ENCODE peak calls at places on chromosomes 16 and 17, in seven cellular contexts. One of them, this sample, is unnamed. For H3K4me1, the result is how much of the 10 kb centered on the place peaks cover.

GRCh38 chr16:86676216-86676800 is 98.0 kb downstream of the FOXL1 start:
- DNase-seq in psoas muscle: no peak
- DNase-seq in ovary: no peak
- DNase-seq in cardiac muscle cell: no peak
- DNase-seq in CD8-positive, alpha-beta T cell: no peak
- DNase-seq in Panc1: no peak
- DNase-seq in tibial nerve: no peak
- DNase-seq in this sample: peak

GRCh38 chr17:60902399-60902798 is 224.7 kb downstream of the BCAS3 start:
- DNase-seq in psoas muscle: no peak
- DNase-seq in CD8-positive, alpha-beta T cell: no peak
- DNase-seq in Panc1: no peak
- DNase-seq in cardiac muscle cell: no peak
- DNase-seq in tibial nerve: no peak
- DNase-seq in ovary: no peak
- DNase-seq in this sample: no peak

GRCh38 chr16:74726736-74727135 is 26.1 kb upstream of the MLKL start:
- DNase-seq in Panc1: no peak
- DNase-seq in psoas muscle: no peak
- DNase-seq in CD8-positive, alpha-beta T cell: no peak
- DNase-seq in ovary: no peak
- DNase-seq in cardiac muscle cell: no peak
- DNase-seq in tibial nerve: no peak
- DNase-seq in this sample: no peak

GRCh38 chr16:11390573-11391495 is 45.6 kb downstream of the RMI2 start:
- DNase-seq in ovary: no peak
- DNase-seq in Panc1: no peak
- DNase-seq in psoas muscle: no peak
- DNase-seq in tibial nerve: no peak
- DNase-seq in cardiac muscle cell: no peak
- DNase-seq in CD8-positive, alpha-beta T cell: no peak
- DNase-seq in this sample: no peak

GRCh38 chr16:73095885-73096341 is 48.0 kb upstream of the ZFHX3 start:
- DNase-seq in ovary: no peak
- DNase-seq in tibial nerve: no peak
- DNase-seq in cardiac muscle cell: peak
- DNase-seq in CD8-positive, alpha-beta T cell: no peak
- DNase-seq in Panc1: no peak
- DNase-seq in psoas muscle: no peak
- DNase-seq in this sample: no peak

GRCh38 chr17:3917391-3917931 is 1.2 kb upstream of the P2RX1 start:
- DNase-seq in CD8-positive, alpha-beta T cell: no peak
- DNase-seq in tibial nerve: no peak
- DNase-seq in cardiac muscle cell: peak
- DNase-seq in psoas muscle: peak
- DNase-seq in Panc1: no peak
- DNase-seq in ovary: peak
- DNase-seq in this sample: no peak

GRCh38 chr17:83119987-83120864 is 40.8 kb downstream of the METRNL start:
- DNase-seq in CD8-positive, alpha-beta T cell: no peak
- DNase-seq in cardiac muscle cell: no peak
- DNase-seq in psoas muscle: no peak
- DNase-seq in tibial nerve: no peak
- DNase-seq in Panc1: no peak
- DNase-seq in ovary: no peak
- DNase-seq in this sample: peak

GRCh38 chr16:89045181-89045815 is 48.4 kb upstream of the ACSF3 start:
- DNase-seq in ovary: peak
- DNase-seq in CD8-positive, alpha-beta T cell: no peak
- DNase-seq in tibial nerve: no peak
- DNase-seq in Panc1: no peak
- DNase-seq in psoas muscle: peak
- DNase-seq in cardiac muscle cell: no peak
- DNase-seq in this sample: no peak

GRCh38 chr17:57689254-57689653 is 55.8 kb downstream of the CCDC182 start:
- DNase-seq in CD8-positive, alpha-beta T cell: no peak
- DNase-seq in tibial nerve: no peak
- DNase-seq in Panc1: no peak
- DNase-seq in ovary: no peak
- DNase-seq in psoas muscle: no peak
- DNase-seq in cardiac muscle cell: no peak
- DNase-seq in this sample: no peak

GRCh38 chr17:42898147-42898807 is 2.3 kb upstream of the G6PC1 start:
- DNase-seq in Panc1: no peak
- DNase-seq in tibial nerve: no peak
- DNase-seq in ovary: no peak
- DNase-seq in psoas muscle: no peak
- DNase-seq in CD8-positive, alpha-beta T cell: no peak
- DNase-seq in cardiac muscle cell: no peak
- DNase-seq in this sample: no peak

GRCh38 chr17:42889809-42890208 is 10.8 kb upstream of the G6PC1 start:
- DNase-seq in cardiac muscle cell: no peak
- DNase-seq in CD8-positive, alpha-beta T cell: no peak
- DNase-seq in psoas muscle: no peak
- DNase-seq in ovary: no peak
- DNase-seq in tibial nerve: no peak
- DNase-seq in Panc1: no peak
- DNase-seq in this sample: no peak

GRCh38 chr17:42894283-42895184 is 6.1 kb upstream of the G6PC1 start:
- DNase-seq in cardiac muscle cell: no peak
- DNase-seq in CD8-positive, alpha-beta T cell: no peak
- DNase-seq in ovary: no peak
- DNase-seq in psoas muscle: no peak
- DNase-seq in Panc1: no peak
- DNase-seq in tibial nerve: no peak
- DNase-seq in this sample: no peak

GRCh38 chr17:42891539-42892152 is 9.0 kb upstream of the G6PC1 start:
- DNase-seq in psoas muscle: peak
- DNase-seq in ovary: peak
- DNase-seq in Panc1: no peak
- DNase-seq in cardiac muscle cell: no peak
- DNase-seq in tibial nerve: peak
- DNase-seq in CD8-positive, alpha-beta T cell: no peak
- DNase-seq in this sample: peak

DNA sequence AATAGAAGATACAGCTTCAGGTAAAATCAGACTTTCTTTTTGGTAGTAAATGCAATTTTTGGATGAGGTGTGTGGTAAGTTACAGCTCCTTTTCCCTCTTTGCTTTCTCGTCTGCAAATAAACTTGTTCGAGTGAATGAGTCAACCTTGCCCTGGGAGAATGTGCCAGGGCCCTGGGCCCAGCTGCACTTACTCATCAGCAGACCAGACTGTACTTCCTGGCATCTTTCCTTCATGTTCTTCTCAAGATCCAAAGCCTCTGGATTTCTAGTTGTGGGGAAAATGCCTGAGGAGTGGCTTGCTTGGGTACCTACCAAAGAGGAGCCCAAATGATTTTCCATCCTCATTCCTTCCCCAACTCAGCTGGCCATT is 5.4 kb upstream of the G6PC1 start:
- DNase-seq in psoas muscle: peak
- DNase-seq in CD8-positive, alpha-beta T cell: no peak
- DNase-seq in Panc1: peak
- DNase-seq in ovary: peak
- DNase-seq in tibial nerve: peak
- DNase-seq in cardiac muscle cell: peak
- DNase-seq in this sample: peak
- H3K4me1 ChIP-seq in psoas muscle: under half
- H3K4me1 ChIP-seq in CD8-positive, alpha-beta T cell: under half
- H3K4me1 ChIP-seq in Panc1: under half
- H3K4me1 ChIP-seq in ovary: under half
- H3K4me1 ChIP-seq in tibial nerve: under half
- H3K4me1 ChIP-seq in cardiac muscle cell: under half
- H3K4me1 ChIP-seq in this sample: under half

GRCh38 chr17:79888009-79888540 is 48.8 kb upstream of the CBX4 start:
- DNase-seq in cardiac muscle cell: no peak
- DNase-seq in psoas muscle: no peak
- DNase-seq in tibial nerve: no peak
- DNase-seq in CD8-positive, alpha-beta T cell: no peak
- DNase-seq in ovary: no peak
- DNase-seq in Panc1: no peak
- DNase-seq in this sample: no peak
- TF ChIP-seq CTCF in cardiac muscle cell: no peak
- TF ChIP-seq CTCF in psoas muscle: no peak
- TF ChIP-seq CTCF in tibial nerve: no peak
- TF ChIP-seq CTCF in CD8-positive, alpha-beta T cell: no peak
- TF ChIP-seq CTCF in ovary: no peak
- TF ChIP-seq CTCF in Panc1: no peak
- TF ChIP-seq CTCF in this sample: no peak

GRCh38 chr16:85302848-85303353 is 190.6 kb upstream of the CIBAR2 start:
- DNase-seq in Panc1: no peak
- DNase-seq in ovary: no peak
- DNase-seq in cardiac muscle cell: no peak
- DNase-seq in CD8-positive, alpha-beta T cell: no peak
- DNase-seq in psoas muscle: no peak
- DNase-seq in tibial nerve: no peak
- DNase-seq in this sample: no peak
- H3K4me3 ChIP-seq in Panc1: peak
- H3K4me3 ChIP-seq in ovary: no peak
- H3K4me3 ChIP-seq in cardiac muscle cell: no peak
- H3K4me3 ChIP-seq in CD8-positive, alpha-beta T cell: no peak
- H3K4me3 ChIP-seq in psoas muscle: no peak
- H3K4me3 ChIP-seq in tibial nerve: no peak
- H3K4me3 ChIP-seq in this sample: peak

GRCh38 chr17:76695059-76695892 is 15.5 kb downstream of the MXRA7 start:
- DNase-seq in Panc1: no peak
- DNase-seq in ovary: no peak
- DNase-seq in cardiac muscle cell: no peak
- DNase-seq in psoas muscle: no peak
- DNase-seq in CD8-positive, alpha-beta T cell: no peak
- DNase-seq in tibial nerve: no peak
- DNase-seq in this sample: no peak
- H3K4me1 ChIP-seq in Panc1: under half
- H3K4me1 ChIP-seq in ovary: under half
- H3K4me1 ChIP-seq in cardiac muscle cell: under half
- H3K4me1 ChIP-seq in psoas muscle: under half
- H3K4me1 ChIP-seq in CD8-positive, alpha-beta T cell: under half
- H3K4me1 ChIP-seq in tibial nerve: under half
- H3K4me1 ChIP-seq in this sample: under half

DNA sequence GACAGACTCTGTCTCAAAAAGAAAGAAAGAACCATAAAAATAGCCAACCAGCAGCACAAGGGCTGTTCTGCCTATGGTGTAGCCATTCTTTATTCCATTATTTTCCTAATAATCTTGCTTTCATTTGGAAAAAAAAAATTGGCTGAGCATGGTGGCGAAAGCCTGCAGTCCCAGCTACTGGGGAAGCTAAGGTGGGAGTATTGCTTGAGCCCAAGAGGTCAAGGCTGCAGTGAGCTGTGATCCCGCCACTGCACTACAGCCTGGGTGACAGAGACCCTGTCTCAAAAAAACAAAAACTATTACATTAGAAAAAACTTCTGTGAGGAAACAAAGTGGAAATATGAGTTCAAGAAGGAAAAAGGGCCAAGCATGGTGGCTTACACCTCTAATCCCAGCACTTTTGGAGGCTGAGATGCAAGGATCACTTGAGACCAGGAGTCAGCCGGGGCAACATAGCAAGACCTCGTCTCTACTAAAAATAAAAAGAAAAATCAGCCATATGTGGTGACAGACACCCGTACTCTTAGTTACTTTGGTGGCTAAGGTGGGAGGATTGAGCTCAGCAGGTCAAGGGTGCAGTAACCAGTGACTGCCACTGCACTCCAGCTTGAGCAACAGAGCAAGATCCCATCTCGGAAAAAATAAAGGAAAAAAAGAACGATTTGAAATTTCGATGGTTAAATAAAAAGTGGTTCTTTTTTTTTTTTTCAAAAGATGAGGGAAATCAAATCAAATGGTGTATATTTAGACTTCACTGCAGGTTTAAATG is 2.5 kb downstream of the DCAKD start:
- DNase-seq in CD8-positive, alpha-beta T cell: no peak
- DNase-seq in tibial nerve: no peak
- DNase-seq in ovary: no peak
- DNase-seq in psoas muscle: no peak
- DNase-seq in cardiac muscle cell: no peak
- DNase-seq in Panc1: no peak
- DNase-seq in this sample: no peak
- TF ChIP-seq CTCF in CD8-positive, alpha-beta T cell: no peak
- TF ChIP-seq CTCF in tibial nerve: no peak
- TF ChIP-seq CTCF in ovary: no peak
- TF ChIP-seq CTCF in psoas muscle: peak
- TF ChIP-seq CTCF in cardiac muscle cell: peak
- TF ChIP-seq CTCF in Panc1: no peak
- TF ChIP-seq CTCF in this sample: no peak

GRCh38 chr17:48606892-48607241 is 2.1 kb upstream of the HOXB6 start:
- DNase-seq in psoas muscle: no peak
- DNase-seq in Panc1: no peak
- DNase-seq in CD8-positive, alpha-beta T cell: no peak
- DNase-seq in cardiac muscle cell: no peak
- DNase-seq in ovary: no peak
- DNase-seq in tibial nerve: no peak
- DNase-seq in this sample: no peak

GRCh38 chr17:48605991-48606891 is 1.5 kb upstream of the HOXB6 start:
- DNase-seq in ovary: no peak
- DNase-seq in cardiac muscle cell: no peak
- DNase-seq in psoas muscle: no peak
- DNase-seq in Panc1: no peak
- DNase-seq in tibial nerve: no peak
- DNase-seq in CD8-positive, alpha-beta T cell: no peak
- DNase-seq in this sample: no peak

GRCh38 chr17:48603959-48604769 is 622 bp downstream of the HOXB6 start:
- DNase-seq in Panc1: no peak
- DNase-seq in cardiac muscle cell: no peak
- DNase-seq in tibial nerve: no peak
- DNase-seq in psoas muscle: peak
- DNase-seq in CD8-positive, alpha-beta T cell: no peak
- DNase-seq in ovary: no peak
- DNase-seq in this sample: peak

GRCh38 chr17:48604770-48605329 is at the start of gene HOXB6:
- DNase-seq in cardiac muscle cell: no peak
- DNase-seq in tibial nerve: no peak
- DNase-seq in ovary: no peak
- DNase-seq in psoas muscle: no peak
- DNase-seq in CD8-positive, alpha-beta T cell: no peak
- DNase-seq in Panc1: no peak
- DNase-seq in this sample: peak

DNA sequence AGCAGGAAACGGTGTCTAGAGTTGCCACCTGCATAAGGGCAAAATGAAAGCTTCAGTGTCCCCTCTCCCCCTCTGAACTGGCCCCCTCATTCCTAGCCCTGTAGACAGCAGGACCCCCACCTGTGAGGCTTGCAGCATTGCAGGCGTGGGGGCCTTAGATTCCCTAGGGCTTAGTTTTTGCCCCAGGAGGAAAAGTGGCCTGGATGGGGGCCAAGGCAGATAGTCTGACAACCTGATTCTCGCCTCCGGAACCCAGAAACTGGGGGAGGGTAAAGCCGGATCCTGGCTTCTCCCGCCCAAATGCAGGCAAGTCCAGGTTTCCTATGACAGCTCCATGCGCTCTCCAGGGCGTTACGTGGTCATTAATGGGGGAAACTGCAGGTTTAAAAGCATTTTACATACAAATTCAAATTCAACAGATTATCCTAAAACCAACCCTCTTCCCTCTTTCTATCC is 651 bp upstream of the HOXB6 start:
- DNase-seq in ovary: no peak
- DNase-seq in cardiac muscle cell: no peak
- DNase-seq in Panc1: no peak
- DNase-seq in tibial nerve: no peak
- DNase-seq in psoas muscle: no peak
- DNase-seq in CD8-positive, alpha-beta T cell: no peak
- DNase-seq in this sample: no peak
- H3K4me3 ChIP-seq in ovary: no peak
- H3K4me3 ChIP-seq in cardiac muscle cell: no peak
- H3K4me3 ChIP-seq in Panc1: peak
- H3K4me3 ChIP-seq in tibial nerve: no peak
- H3K4me3 ChIP-seq in psoas muscle: peak
- H3K4me3 ChIP-seq in CD8-positive, alpha-beta T cell: no peak
- H3K4me3 ChIP-seq in this sample: peak